ENCODE peak calls at places on chromosome 7, in six cellular contexts. C is Karpas-422; N is stomach; L is naive thymus-derived CD8-positive, alpha-beta T cell; Y is right cardiac atrium; U is amniotic stem cell. V is an unnamed sample.

GRCh38 chr7:150345012-150345411 is 3.6 kb upstream of the RARRES2 start:
- DNase-seq in C (no peak), N (no peak), L (no peak), Y (no peak), U (no peak), V (no peak)

GRCh38 chr7:116588225-116588624 is 63.4 kb downstream of the CAV1 start:
- DNase-seq in C (no peak), N (no peak), L (no peak), Y (no peak), U (peak; percentile 36), V (no peak)

GRCh38 chr7:85426487-85426960 is 239.7 kb upstream of the SEMA3D start:
- DNase-seq in C (no peak), N (no peak), L (no peak), Y (no peak), U (no peak), V (no peak)

GRCh38 chr7:114026486-114027089 is 107.8 kb upstream of the PPP1R3A start:
- DNase-seq in C (peak; percentile 91), N (no peak), L (no peak), Y (no peak), U (peak; percentile 26), V (peak; percentile 41)

GRCh38 chr7:157767466-157767865 is 430.7 kb downstream of the DNAJB6 start:
- DNase-seq in C (no peak), N (no peak), L (no peak), Y (no peak), U (no peak), V (no peak)

GRCh38 chr7:9981950-9982349 is 991.7 kb upstream of the PHF14 start:
- DNase-seq in C (no peak), N (no peak), L (no peak), Y (no peak), U (no peak), V (no peak)

GRCh38 chr7:143256932-143257331 is 6.3 kb upstream of the GSTK1 start:
- DNase-seq in C (peak; percentile 50), N (no peak), L (no peak), Y (no peak), U (no peak), V (no peak)

GRCh38 chr7:44145419-44145968 is 4.4 kb upstream of the MYL7 start:
- DNase-seq in C (no peak), N (no peak), L (peak; percentile 61), Y (peak; percentile 75), U (no peak), V (no peak)

GRCh38 chr7:2701832-2702593 is 14.0 kb downstream of the AMZ1 start:
- DNase-seq in C (peak; percentile 38), N (no peak), L (no peak), Y (peak; percentile 81), U (no peak), V (no peak)

GRCh38 chr7:156475666-156476065 is 164.9 kb upstream of the RNF32 start:
- DNase-seq in C (no peak), N (no peak), L (no peak), Y (no peak), U (no peak), V (no peak)

GRCh38 chr7:13879994-13880686 is 109.3 kb downstream of the ETV1 start:
- DNase-seq in C (no peak), N (no peak), L (no peak), Y (no peak), U (peak; percentile 43), V (no peak)

GRCh38 chr7:56079450-56080185 is 13.1 kb downstream of the PHKG1 start:
- DNase-seq in C (no peak), N (peak; percentile 78), L (no peak), Y (peak; percentile 95), U (peak; percentile 20), V (peak; percentile 43)

GRCh38 chr7:919924-920341 is 34.5 kb downstream of the ADAP1 start:
- DNase-seq in C (no peak), N (peak; percentile 24), L (no peak), Y (peak; percentile 49), U (no peak), V (no peak)

GRCh38 chr7:155618708-155619633 is 25.5 kb upstream of the RBM33 start:
- DNase-seq in C (no peak), N (peak; percentile 73), L (no peak), Y (no peak), U (no peak), V (no peak)

GRCh38 chr7:45973725-45974532 is 52.9 kb upstream of the IGFBP3 start:
- DNase-seq in C (no peak), N (no peak), L (no peak), Y (no peak), U (no peak), V (no peak)

GRCh38 chr7:115096262-115096661 is 174.4 kb downstream of the MDFIC start:
- DNase-seq in C (no peak), N (no peak), L (no peak), Y (no peak), U (no peak), V (no peak)

GRCh38 chr7:100220833-100221718 is 1.3 kb downstream of the PVRIG start:
- DNase-seq in C (peak; percentile 50), N (peak; percentile 34), L (peak; percentile 54), Y (no peak), U (no peak), V (no peak)

GRCh38 chr7:19377611-19378339 is 232.6 kb upstream of the FERD3L start:
- DNase-seq in C (no peak), N (no peak), L (no peak), Y (no peak), U (no peak), V (peak; percentile 93)

GRCh38 chr7:159146084-159146858 is 1.6 kb upstream of the VIPR2 start:
- DNase-seq in C (no peak), N (no peak), L (no peak), Y (no peak), U (no peak), V (no peak)

GRCh38 chr7:78702770-78703169 is 750.7 kb downstream of the MAGI2 start:
- DNase-seq in C (no peak), N (no peak), L (no peak), Y (no peak), U (peak; percentile 91), V (peak; percentile 47)

GRCh38 chr7:139989366-139990141 is 73.2 kb downstream of the PARP12 start:
- DNase-seq in C (no peak), N (no peak), L (no peak), Y (no peak), U (no peak), V (no peak)

GRCh38 chr7:148395990-148396716 is 194.4 kb upstream of the C7orf33 start:
- DNase-seq in C (no peak), N (no peak), L (no peak), Y (no peak), U (no peak), V (no peak)

GRCh38 chr7:135801045-135801693 is 52.6 kb upstream of the FAM180A start:
- DNase-seq in C (peak; percentile 83), N (no peak), L (no peak), Y (no peak), U (peak; percentile 72), V (peak; percentile 24)

GRCh38 chr7:111229951-111230350 is 139.0 kb downstream of the LRRN3 start:
- DNase-seq in C (no peak), N (no peak), L (no peak), Y (no peak), U (peak; percentile 7), V (no peak)

GRCh38 chr7:33722383-33723096 is 182.8 kb upstream of the BMPER start:
- DNase-seq in C (peak; percentile 7), N (no peak), L (no peak), Y (peak; percentile 66), U (no peak), V (peak; percentile 40)

V was measured in smooth muscle cell of the brain vasculature.